ENCODE peak calls at places on chromosomes 7 and 10, in seven cellular contexts. K is ACHN; P is RCC 7860; V is SK-MEL-5; Z is B cell; X is effector CD4-positive, alpha-beta T cell; G is fibroblast of lung. F is an unnamed sample.
A peak's percentile ranks its signal among the peaks of the same experiment; 100 is the strongest.

GRCh38 chr7:134016223-134016941 is 110.8 kb upstream of the LRGUK start:
- DNase-seq in Z (peak; percentile 2), K (peak; percentile 48), X (no peak), V (peak; percentile 78), P (peak; percentile 18), G (peak; percentile 43), F (peak; percentile 31)

GRCh38 chr10:92691591-92692084 is 1.9 kb downstream of the HHEX start:
- DNase-seq in P (no peak), V (no peak), G (no peak), X (no peak), Z (peak; percentile 80), K (no peak), F (no peak)

GRCh38 chr10:29501692-29502091 is 133.1 kb downstream of the SVIL start:
- DNase-seq in G (peak; percentile 79), P (peak; percentile 72), X (no peak), Z (no peak), K (peak; percentile 78), V (no peak), F (peak; percentile 78)

GRCh38 chr10:73251683-73252444 is 580 bp downstream of the MRPS16 start:
- DNase-seq in X (no peak), Z (no peak), V (peak; percentile 40), K (peak; percentile 82), G (peak; percentile 12), P (no peak), F (peak; percentile 18)

GRCh38 chr7:28017372-28017771 is 163.2 kb downstream of the JAZF1 start:
- DNase-seq in P (peak; percentile 79), K (peak; percentile 73), V (peak; percentile 41), G (peak; percentile 40), Z (no peak), X (no peak), F (peak; percentile 78)

GRCh38 chr10:79068562-79069324 is at the start of gene ZMIZ1:
- DNase-seq in X (peak; percentile 72), K (peak; percentile 95), V (peak; percentile 87), Z (peak; percentile 85), P (peak; percentile 90), G (peak; percentile 93), F (peak; percentile 95)

GRCh38 chr7:149624006-149624405 is 126.4 kb upstream of the ZNF746 start:
- DNase-seq in K (peak; percentile 58), G (peak; percentile 8), Z (peak; percentile 61), X (peak; percentile 44), V (no peak), P (no peak), F (peak; percentile 42)

GRCh38 chr7:43905954-43906326 is 456 bp downstream of the URGCP start:
- DNase-seq in K (peak; percentile 56), X (peak; percentile 6), G (peak; percentile 46), V (peak; percentile 35), Z (peak; percentile 33), P (no peak), F (peak; percentile 30)

GRCh38 chr7:91789558-91789957 is 90.9 kb downstream of the MTERF1 start:
- DNase-seq in P (no peak), G (no peak), K (no peak), X (no peak), V (no peak), Z (no peak), F (no peak)

GRCh38 chr10:651700-652099 is 37.8 kb downstream of the DIP2C start:
- DNase-seq in K (no peak), Z (no peak), V (no peak), X (no peak), G (no peak), P (no peak), F (no peak)

GRCh38 chr10:105770813-105771212 is 1129.7 kb downstream of the SORCS3 start:
- DNase-seq in G (no peak), K (peak; percentile 8), X (no peak), Z (no peak), P (no peak), V (no peak), F (peak; percentile 84)

GRCh38 chr10:79209831-79210230 is 137.4 kb upstream of the PPIF start:
- DNase-seq in K (no peak), V (no peak), G (no peak), Z (no peak), X (no peak), P (no peak), F (no peak)

GRCh38 chr10:84026821-84027257 is 112.5 kb upstream of the GHITM start:
- DNase-seq in Z (peak; percentile 2), G (no peak), P (no peak), X (no peak), V (peak; percentile 55), K (peak; percentile 37), F (peak; percentile 6)

GRCh38 chr7:37376386-37376785 is 72.3 kb downstream of the ELMO1 start:
- DNase-seq in X (no peak), P (no peak), G (no peak), V (no peak), Z (no peak), K (no peak), F (no peak)

GRCh38 chr10:124763267-124763666 is 19.1 kb upstream of the FAM53B start:
- DNase-seq in P (no peak), X (no peak), K (no peak), G (no peak), V (no peak), Z (no peak), F (no peak)

GRCh38 chr7:101952355-101953247 is 135.2 kb downstream of the CUX1 start:
- DNase-seq in Z (no peak), X (no peak), P (peak; percentile 57), K (peak; percentile 60), V (no peak), G (peak; percentile 91), F (peak; percentile 74)

GRCh38 chr7:82375068-82375467 is 68.5 kb downstream of the CACNA2D1 start:
- DNase-seq in K (no peak), P (no peak), X (no peak), Z (no peak), G (no peak), V (no peak), F (no peak)

GRCh38 chr7:150649428-150649827 is 17.2 kb upstream of the GIMAP6 start:
- DNase-seq in K (no peak), Z (no peak), V (no peak), G (no peak), X (no peak), P (no peak), F (no peak)

F was measured in kidney tubule cell.